ENCODE peak calls at places on chromosomes 5 and 9, in nine cellular contexts. One of them, this sample, is unnamed.

GRCh38 chr9:81874228-81874627 is 54.0 kb upstream of the SPATA31D4 start:
- DNase-seq in foreskin fibroblast: no peak
- DNase-seq in NCI-H1417: no peak
- DNase-seq in endothelial cell: no peak
- DNase-seq in stimulated activated CD8-positive, alpha-beta memory T cell treated with anti-CD3 and anti-CD28 coated beads, Interleukin-12 subunit alpha, Interleukin-12 subunit beta, amount 100 ng/mL, for 1 hour: no peak
- DNase-seq in HTR-8/SVneo: no peak
- DNase-seq in tibial artery: no peak
- DNase-seq in LoVo: no peak
- DNase-seq in NCI-H2107: no peak
- DNase-seq in this sample: no peak

GRCh38 chr5:152378730-152379129 is 26.3 kb downstream of the NMUR2 start:
- DNase-seq in tibial artery: no peak
- DNase-seq in stimulated activated CD8-positive, alpha-beta memory T cell treated with anti-CD3 and anti-CD28 coated beads, Interleukin-12 subunit alpha, Interleukin-12 subunit beta, amount 100 ng/mL, for 1 hour: no peak
- DNase-seq in NCI-H1417: no peak
- DNase-seq in LoVo: no peak
- DNase-seq in endothelial cell: no peak
- DNase-seq in NCI-H2107: no peak
- DNase-seq in HTR-8/SVneo: no peak
- DNase-seq in foreskin fibroblast: no peak
- DNase-seq in this sample: no peak

GRCh38 chr9:133772581-133772980 is 34.4 kb upstream of the SARDH start:
- DNase-seq in NCI-H1417: no peak
- DNase-seq in NCI-H2107: no peak
- DNase-seq in stimulated activated CD8-positive, alpha-beta memory T cell treated with anti-CD3 and anti-CD28 coated beads, Interleukin-12 subunit alpha, Interleukin-12 subunit beta, amount 100 ng/mL, for 1 hour: no peak
- DNase-seq in tibial artery: peak; percentile 15
- DNase-seq in LoVo: no peak
- DNase-seq in foreskin fibroblast: no peak
- DNase-seq in endothelial cell: no peak
- DNase-seq in HTR-8/SVneo: no peak
- DNase-seq in this sample: no peak

GRCh38 chr5:179237770-179238627 is 107.3 kb downstream of the ADAMTS2 start:
- DNase-seq in HTR-8/SVneo: no peak
- DNase-seq in endothelial cell: no peak
- DNase-seq in foreskin fibroblast: no peak
- DNase-seq in tibial artery: no peak
- DNase-seq in NCI-H1417: no peak
- DNase-seq in NCI-H2107: no peak
- DNase-seq in LoVo: no peak
- DNase-seq in stimulated activated CD8-positive, alpha-beta memory T cell treated with anti-CD3 and anti-CD28 coated beads, Interleukin-12 subunit alpha, Interleukin-12 subunit beta, amount 100 ng/mL, for 1 hour: no peak
- DNase-seq in this sample: no peak

GRCh38 chr9:108050894-108051293 is 561.3 kb upstream of the KLF4 start:
- DNase-seq in HTR-8/SVneo: no peak
- DNase-seq in NCI-H1417: no peak
- DNase-seq in endothelial cell: no peak
- DNase-seq in foreskin fibroblast: peak; percentile 24
- DNase-seq in tibial artery: no peak
- DNase-seq in LoVo: peak; percentile 25
- DNase-seq in NCI-H2107: no peak
- DNase-seq in stimulated activated CD8-positive, alpha-beta memory T cell treated with anti-CD3 and anti-CD28 coated beads, Interleukin-12 subunit alpha, Interleukin-12 subunit beta, amount 100 ng/mL, for 1 hour: no peak
- DNase-seq in this sample: no peak

GRCh38 chr5:84729326-84729725 is 344.6 kb upstream of the EDIL3 start:
- DNase-seq in endothelial cell: no peak
- DNase-seq in HTR-8/SVneo: no peak
- DNase-seq in LoVo: no peak
- DNase-seq in stimulated activated CD8-positive, alpha-beta memory T cell treated with anti-CD3 and anti-CD28 coated beads, Interleukin-12 subunit alpha, Interleukin-12 subunit beta, amount 100 ng/mL, for 1 hour: no peak
- DNase-seq in foreskin fibroblast: no peak
- DNase-seq in NCI-H2107: no peak
- DNase-seq in tibial artery: no peak
- DNase-seq in NCI-H1417: no peak
- DNase-seq in this sample: peak; percentile 9

GRCh38 chr9:114856210-114856941 is 50.5 kb upstream of the TNFSF15 start:
- DNase-seq in stimulated activated CD8-positive, alpha-beta memory T cell treated with anti-CD3 and anti-CD28 coated beads, Interleukin-12 subunit alpha, Interleukin-12 subunit beta, amount 100 ng/mL, for 1 hour: no peak
- DNase-seq in LoVo: no peak
- DNase-seq in NCI-H2107: no peak
- DNase-seq in foreskin fibroblast: peak; percentile 85
- DNase-seq in NCI-H1417: no peak
- DNase-seq in HTR-8/SVneo: peak; percentile 48
- DNase-seq in tibial artery: no peak
- DNase-seq in endothelial cell: no peak
- DNase-seq in this sample: peak; percentile 92

GRCh38 chr5:2212481-2212880 is 329.8 kb upstream of the IRX4 start:
- DNase-seq in endothelial cell: no peak
- DNase-seq in NCI-H1417: no peak
- DNase-seq in LoVo: no peak
- DNase-seq in foreskin fibroblast: no peak
- DNase-seq in NCI-H2107: no peak
- DNase-seq in tibial artery: no peak
- DNase-seq in stimulated activated CD8-positive, alpha-beta memory T cell treated with anti-CD3 and anti-CD28 coated beads, Interleukin-12 subunit alpha, Interleukin-12 subunit beta, amount 100 ng/mL, for 1 hour: no peak
- DNase-seq in HTR-8/SVneo: no peak
- DNase-seq in this sample: no peak

GRCh38 chr5:78497573-78498533 is 137.4 kb downstream of the SCAMP1 start:
- DNase-seq in endothelial cell: no peak
- DNase-seq in tibial artery: no peak
- DNase-seq in NCI-H2107: no peak
- DNase-seq in HTR-8/SVneo: no peak
- DNase-seq in NCI-H1417: no peak
- DNase-seq in LoVo: no peak
- DNase-seq in foreskin fibroblast: peak; percentile 38
- DNase-seq in stimulated activated CD8-positive, alpha-beta memory T cell treated with anti-CD3 and anti-CD28 coated beads, Interleukin-12 subunit alpha, Interleukin-12 subunit beta, amount 100 ng/mL, for 1 hour: no peak
- DNase-seq in this sample: peak; percentile 42

GRCh38 chr9:124214596-124215550 is 42.9 kb upstream of the NEK6 start:
- DNase-seq in HTR-8/SVneo: no peak
- DNase-seq in LoVo: no peak
- DNase-seq in NCI-H2107: no peak
- DNase-seq in stimulated activated CD8-positive, alpha-beta memory T cell treated with anti-CD3 and anti-CD28 coated beads, Interleukin-12 subunit alpha, Interleukin-12 subunit beta, amount 100 ng/mL, for 1 hour: no peak
- DNase-seq in foreskin fibroblast: peak; percentile 4
- DNase-seq in endothelial cell: no peak
- DNase-seq in NCI-H1417: no peak
- DNase-seq in tibial artery: no peak
- DNase-seq in this sample: no peak

This sample was measured in amniotic epithelial cell.